ENCODE peak calls at places on chromosomes 4 and X, in four cellular contexts. One of them, this sample, is unnamed.

GRCh38 chrX:9342581-9343051 is 122.2 kb upstream of the TBL1X start:
- DNase-seq in substantia nigra: peak; percentile 69
- DNase-seq in HS-5: no peak
- DNase-seq in Right ventricle myocardium superior: peak; percentile 82
- DNase-seq in this sample: no peak

GRCh38 chrX:129115104-129115503 is 408.2 kb downstream of the SMARCA1 start:
- DNase-seq in Right ventricle myocardium superior: no peak
- DNase-seq in substantia nigra: peak; percentile 0
- DNase-seq in HS-5: no peak
- DNase-seq in this sample: peak; percentile 1

GRCh38 chrX:10017866-10018265 is 50.7 kb downstream of the CLDN34 start:
- DNase-seq in substantia nigra: no peak
- DNase-seq in Right ventricle myocardium superior: no peak
- DNase-seq in HS-5: peak; percentile 62
- DNase-seq in this sample: no peak

GRCh38 chr4:42953316-42953715 is 60.8 kb downstream of the GRXCR1 start:
- DNase-seq in substantia nigra: no peak
- DNase-seq in Right ventricle myocardium superior: no peak
- DNase-seq in HS-5: no peak
- DNase-seq in this sample: no peak

GRCh38 chrX:16222123-16222522 is 54.8 kb downstream of the MAGEB17 start:
- DNase-seq in Right ventricle myocardium superior: no peak
- DNase-seq in HS-5: peak; percentile 64
- DNase-seq in substantia nigra: no peak
- DNase-seq in this sample: no peak

GRCh38 chr4:182938213-182938645 is 21.0 kb upstream of the DCTD start:
- DNase-seq in HS-5: no peak
- DNase-seq in Right ventricle myocardium superior: peak; percentile 81
- DNase-seq in substantia nigra: peak; percentile 62
- DNase-seq in this sample: no peak

GRCh38 chr4:52019941-52020657 is at the start of gene LRRC66:
- DNase-seq in Right ventricle myocardium superior: peak; percentile 43
- DNase-seq in HS-5: no peak
- DNase-seq in substantia nigra: no peak
- DNase-seq in this sample: no peak

GRCh38 chr4:102580463-102580842 is 79.3 kb downstream of the NFKB1 start:
- DNase-seq in HS-5: no peak
- DNase-seq in substantia nigra: no peak
- DNase-seq in Right ventricle myocardium superior: no peak
- DNase-seq in this sample: no peak

GRCh38 chrX:72268601-72269365 is 8.3 kb downstream of the RPS4X start:
- DNase-seq in HS-5: no peak
- DNase-seq in substantia nigra: no peak
- DNase-seq in Right ventricle myocardium superior: no peak
- DNase-seq in this sample: no peak

GRCh38 chr4:105666693-105667092 is 41.8 kb downstream of the INTS12 start:
- DNase-seq in substantia nigra: no peak
- DNase-seq in Right ventricle myocardium superior: no peak
- DNase-seq in HS-5: no peak
- DNase-seq in this sample: no peak

GRCh38 chr4:85475631-85476233 is 782 bp downstream of the ARHGAP24 start:
- DNase-seq in HS-5: no peak
- DNase-seq in substantia nigra: no peak
- DNase-seq in Right ventricle myocardium superior: peak; percentile 70
- DNase-seq in this sample: no peak

GRCh38 chrX:36963852-36964251 is 44.3 kb upstream of the FAM47C start:
- DNase-seq in Right ventricle myocardium superior: no peak
- DNase-seq in HS-5: no peak
- DNase-seq in substantia nigra: no peak
- DNase-seq in this sample: no peak

GRCh38 chr4:2070421-2071251 is 11.5 kb downstream of the NAT8L start:
- DNase-seq in HS-5: no peak
- DNase-seq in Right ventricle myocardium superior: peak; percentile 16
- DNase-seq in substantia nigra: no peak
- DNase-seq in this sample: no peak

GRCh38 chr4:81807927-81808672 is 336.4 kb upstream of the RASGEF1B start:
- DNase-seq in HS-5: no peak
- DNase-seq in substantia nigra: no peak
- DNase-seq in Right ventricle myocardium superior: no peak
- DNase-seq in this sample: no peak

GRCh38 chr4:156581282-156581681 is 390.3 kb downstream of the PDGFC start:
- DNase-seq in substantia nigra: no peak
- DNase-seq in HS-5: no peak
- DNase-seq in Right ventricle myocardium superior: no peak
- DNase-seq in this sample: no peak

GRCh38 chr4:140052050-140052449 is 101.9 kb downstream of the MAML3 start:
- DNase-seq in substantia nigra: peak; percentile 59
- DNase-seq in Right ventricle myocardium superior: peak; percentile 73
- DNase-seq in HS-5: no peak
- DNase-seq in this sample: no peak

GRCh38 chrX:140764401-140764919 is 54.9 kb downstream of the LINC00632 start:
- DNase-seq in substantia nigra: no peak
- DNase-seq in HS-5: no peak
- DNase-seq in Right ventricle myocardium superior: peak; percentile 55
- DNase-seq in this sample: no peak

GRCh38 chr4:155657169-155657568 is 9.5 kb upstream of the GUCY1A1 start:
- DNase-seq in Right ventricle myocardium superior: no peak
- DNase-seq in HS-5: no peak
- DNase-seq in substantia nigra: no peak
- DNase-seq in this sample: no peak

GRCh38 chrX:154325541-154325940 is 29.9 kb downstream of the TKTL1 start:
- DNase-seq in substantia nigra: no peak
- DNase-seq in HS-5: no peak
- DNase-seq in Right ventricle myocardium superior: no peak
- DNase-seq in this sample: no peak

GRCh38 chr4:116489739-116490138 is 595.6 kb downstream of the TRAM1L1 start:
- DNase-seq in Right ventricle myocardium superior: no peak
- DNase-seq in substantia nigra: no peak
- DNase-seq in HS-5: no peak
- DNase-seq in this sample: no peak

GRCh38 chr4:100657187-100657586 is 139.4 kb upstream of the EMCN start:
- DNase-seq in substantia nigra: no peak
- DNase-seq in HS-5: no peak
- DNase-seq in Right ventricle myocardium superior: no peak
- DNase-seq in this sample: peak; percentile 89

GRCh38 chr4:129326810-129327209 is 230.9 kb downstream of the C4orf33 start:
- DNase-seq in HS-5: no peak
- DNase-seq in substantia nigra: no peak
- DNase-seq in Right ventricle myocardium superior: no peak
- DNase-seq in this sample: no peak